ENCODE peak calls at places on chromosomes 13 and 19, in ten cellular contexts. I, U, N, V, Z, T, O, W, M and K are unnamed samples.

GRCh38 chr13:48400820-48401219 is 12.1 kb downstream of the LPAR6 start:
- DNase-seq in I (peak; percentile 10), U (no peak), N (no peak), V (no peak), Z (no peak), T (peak; percentile 64), O (peak; percentile 59), W (peak; percentile 22), M (peak; percentile 7), K (peak; percentile 58)

GRCh38 chr13:22740264-22740663 is 440.5 kb upstream of the SGCG start:
- DNase-seq in I (no peak), U (peak; percentile 29), N (no peak), V (no peak), Z (no peak), T (no peak), O (no peak), W (no peak), M (no peak), K (peak; percentile 0)

GRCh38 chr13:111949311-111949710 is 117.6 kb upstream of the SOX1 start:
- DNase-seq in I (no peak), U (no peak), N (no peak), V (no peak), Z (no peak), T (no peak), O (no peak), W (no peak), M (no peak), K (no peak)

GRCh38 chr19:3137139-3137538 is 1.3 kb downstream of the GNA15 start:
- DNase-seq in I (no peak), U (no peak), N (no peak), V (no peak), Z (no peak), T (no peak), O (no peak), W (no peak), M (no peak), K (no peak)

GRCh38 chr13:112928958-112929777 is 39.8 kb upstream of the MCF2L start:
- DNase-seq in I (no peak), U (no peak), N (no peak), V (peak; percentile 59), Z (no peak), T (no peak), O (no peak), W (no peak), M (peak; percentile 55), K (no peak)

GRCh38 chr13:52882803-52883202 is 34.4 kb upstream of the PCDH8 start:
- DNase-seq in I (no peak), U (no peak), N (no peak), V (no peak), Z (no peak), T (no peak), O (no peak), W (no peak), M (no peak), K (no peak)

GRCh38 chr13:111534646-111535461 is 214.4 kb downstream of the TEX29 start:
- DNase-seq in I (no peak), U (no peak), N (no peak), V (no peak), Z (no peak), T (no peak), O (no peak), W (no peak), M (no peak), K (no peak)

GRCh38 chr13:47457631-47458030 is 543.4 kb downstream of the SUCLA2 start:
- DNase-seq in I (no peak), U (no peak), N (no peak), V (no peak), Z (no peak), T (no peak), O (no peak), W (no peak), M (no peak), K (no peak)

GRCh38 chr19:48713041-48713863 is 6.3 kb downstream of the MAMSTR start:
- DNase-seq in I (peak; percentile 37), U (peak; percentile 34), N (no peak), V (no peak), Z (no peak), T (peak; percentile 14), O (no peak), W (no peak), M (no peak), K (peak; percentile 50)

GRCh38 chr19:41198559-41198958 is 5.5 kb downstream of the CYP2S1 start:
- DNase-seq in I (no peak), U (no peak), N (no peak), V (no peak), Z (no peak), T (no peak), O (no peak), W (no peak), M (no peak), K (no peak)

GRCh38 chr19:56076413-56076998 is 44.6 kb downstream of the ZNF787 start:
- DNase-seq in I (peak; percentile 50), U (peak; percentile 75), N (peak; percentile 34), V (peak; percentile 60), Z (no peak), T (peak; percentile 26), O (peak; percentile 20), W (no peak), M (peak; percentile 14), K (peak; percentile 24)

GRCh38 chr13:103161476-103161875 is 95.3 kb upstream of the SLC10A2 start:
- DNase-seq in I (no peak), U (no peak), N (no peak), V (no peak), Z (no peak), T (no peak), O (no peak), W (no peak), M (no peak), K (no peak)

GRCh38 chr13:61950828-61951227 is 535.2 kb upstream of the PCDH20 start:
- DNase-seq in I (no peak), U (no peak), N (no peak), V (no peak), Z (no peak), T (no peak), O (no peak), W (no peak), M (no peak), K (no peak)

GRCh38 chr19:30214651-30215051 is 157.5 kb upstream of the ZNF536 start:
- DNase-seq in I (no peak), U (no peak), N (no peak), V (no peak), Z (no peak), T (no peak), O (no peak), W (no peak), M (peak; percentile 9), K (no peak)

GRCh38 chr13:48631441-48631840 is 22.3 kb upstream of the CYSLTR2 start:
- DNase-seq in I (no peak), U (no peak), N (no peak), V (no peak), Z (no peak), T (no peak), O (no peak), W (no peak), M (no peak), K (no peak)

GRCh38 chr13:28597641-28598040 is 61.3 kb upstream of the POMP start:
- DNase-seq in I (no peak), U (no peak), N (no peak), V (no peak), Z (no peak), T (no peak), O (no peak), W (no peak), M (no peak), K (no peak)